ENCODE peak calls at places on chromosomes 3 and 15, in five cellular contexts. Q is neural progenitor cell, S is fibroblast of lung, U is GM23338, N is GM23248. W is an unnamed sample.

GRCh38 chr15:22799902-22800301 is 13.5 kb downstream of the NIPA1 start:
- DNase-seq in U (no peak), Q (no peak), N (no peak), S (no peak), W (no peak)

GRCh38 chr3:58063022-58063421 is 54.8 kb downstream of the FLNB start:
- DNase-seq in U (no peak), Q (no peak), N (no peak), S (no peak), W (no peak)

GRCh38 chr3:190024912-190025311 is 95.8 kb downstream of the P3H2 start:
- DNase-seq in Q (no peak), S (no peak), N (peak), U (no peak), W (no peak)

GRCh38 chr3:72303926-72304325 is 519.0 kb upstream of the PROK2 start:
- DNase-seq in U (peak), Q (peak), S (no peak), N (no peak), W (no peak)

GRCh38 chr3:11541321-11542303 is 102.1 kb downstream of the VGLL4 start:
- DNase-seq in S (no peak), U (no peak), Q (no peak), N (no peak), W (no peak)

GRCh38 chr15:100733786-100734185 is 131.4 kb downstream of the ASB7 start:
- DNase-seq in U (no peak), Q (no peak), N (peak), S (peak), W (no peak)

GRCh38 chr15:61327019-61327631 is 98.0 kb upstream of the RORA start:
- DNase-seq in S (peak), U (no peak), N (no peak), Q (no peak), W (no peak)

GRCh38 chr15:41104234-41104633 is 11.8 kb downstream of the INO80 start:
- DNase-seq in Q (no peak), S (peak), U (no peak), N (peak), W (no peak)

GRCh38 chr3:27224197-27224596 is 145.0 kb downstream of the NEK10 start:
- DNase-seq in S (no peak), U (no peak), Q (no peak), N (peak), W (no peak)

GRCh38 chr3:55615694-55616310 is 128.7 kb upstream of the WNT5A start:
- DNase-seq in U (peak), N (peak), S (no peak), Q (peak), W (no peak)

GRCh38 chr15:34436126-34436955 is 1.3 kb downstream of the GOLGA8A start:
- DNase-seq in S (peak), Q (peak), N (peak), U (peak), W (no peak)

GRCh38 chr15:99578809-99579208 is 13.0 kb downstream of the MEF2A start:
- DNase-seq in N (peak), Q (no peak), U (peak), S (no peak), W (no peak)

GRCh38 chr3:146071636-146072035 is 89.3 kb downstream of the PLOD2 start:
- DNase-seq in N (no peak), U (no peak), S (no peak), Q (no peak), W (no peak)

GRCh38 chr3:143970773-143971366 is 753 bp upstream of the DIPK2A start:
- DNase-seq in Q (peak), N (peak), S (peak), U (peak), W (peak)

GRCh38 chr3:30465454-30465853 is 140.9 kb upstream of the TGFBR2 start:
- DNase-seq in Q (no peak), N (no peak), S (no peak), U (no peak), W (no peak)

GRCh38 chr3:126883241-126883640 is 99.7 kb upstream of the PLXNA1 start:
- DNase-seq in N (peak), Q (no peak), U (peak), S (peak), W (no peak)

GRCh38 chr3:139457066-139457465 is 19.2 kb downstream of the RBP2 start:
- DNase-seq in U (no peak), S (no peak), N (no peak), Q (no peak), W (no peak)

GRCh38 chr3:163773136-163773535 is 1305.2 kb downstream of the SI start:
- DNase-seq in N (no peak), Q (no peak), U (no peak), S (no peak), W (no peak)

GRCh38 chr3:114827495-114827894 is 319.6 kb downstream of the ZBTB20 start:
- DNase-seq in S (peak), Q (peak), N (peak), U (peak), W (peak)

GRCh38 chr3:135007622-135008021 is 212.6 kb downstream of the EPHB1 start:
- DNase-seq in Q (no peak), N (peak), U (no peak), S (no peak), W (no peak)

GRCh38 chr3:11238057-11238456 is 34.1 kb upstream of the ATG7 start:
- DNase-seq in N (peak), Q (no peak), S (peak), U (no peak), W (no peak)

GRCh38 chr15:73767794-73768501 is 14.8 kb upstream of the INSYN1 start:
- DNase-seq in S (no peak), N (no peak), U (peak), Q (peak), W (no peak)

GRCh38 chr15:25501828-25502446 is 63.1 kb upstream of the UBE3A start:
- DNase-seq in N (peak), S (peak), Q (peak), U (peak), W (peak)

GRCh38 chr3:24199775-24200247 is 254.7 kb downstream of the NR1D2 start:
- DNase-seq in S (no peak), U (no peak), Q (no peak), N (peak), W (no peak)

GRCh38 chr15:23642413-23643044 is 5.1 kb downstream of the MAGEL2 start:
- DNase-seq in U (peak), Q (peak), N (peak), S (peak), W (peak)

DNA sequence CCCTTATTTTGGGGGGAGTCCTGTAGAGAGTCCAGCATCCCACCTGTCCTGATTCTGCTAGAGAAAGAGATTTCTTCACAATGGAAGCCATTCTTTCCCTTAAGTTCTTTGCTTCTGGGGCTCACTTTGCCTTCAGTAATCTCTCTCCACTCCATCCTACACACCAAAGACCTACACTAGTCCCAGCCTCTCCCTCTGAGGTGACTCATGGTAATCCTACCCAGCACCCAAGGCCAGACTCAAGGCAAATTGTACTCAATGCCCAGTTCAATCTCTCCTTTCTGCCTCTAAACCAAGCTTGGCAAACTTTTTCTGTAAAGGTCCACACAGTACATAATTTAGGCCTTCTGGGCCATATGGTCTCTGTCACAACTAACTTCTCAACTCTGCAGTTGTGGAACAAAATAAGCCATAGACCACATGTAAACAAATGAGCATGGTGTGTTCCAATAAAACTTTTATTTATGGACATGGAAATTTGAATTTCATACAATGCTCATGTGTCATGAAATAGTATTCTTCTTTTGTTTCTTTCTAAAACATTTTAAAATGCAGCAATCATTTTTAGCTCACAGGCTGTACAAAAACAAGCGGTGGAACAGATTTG is 72.5 kb downstream of the MRPL46 start:
- DNase-seq in U (no peak), N (peak), S (peak), Q (no peak), W (no peak)
- H2AFZ ChIP-seq in U (no peak), N (no peak), S (no peak), Q (no peak), W (no peak)

GRCh38 chr3:48543271-48543866 is 13.2 kb downstream of the PFKFB4 start:
- DNase-seq in N (no peak), U (no peak), Q (no peak), S (no peak), W (no peak)
- H3K4me2 ChIP-seq in N (no peak), U (no peak), Q (no peak), S (no peak), W (no peak)

DNA sequence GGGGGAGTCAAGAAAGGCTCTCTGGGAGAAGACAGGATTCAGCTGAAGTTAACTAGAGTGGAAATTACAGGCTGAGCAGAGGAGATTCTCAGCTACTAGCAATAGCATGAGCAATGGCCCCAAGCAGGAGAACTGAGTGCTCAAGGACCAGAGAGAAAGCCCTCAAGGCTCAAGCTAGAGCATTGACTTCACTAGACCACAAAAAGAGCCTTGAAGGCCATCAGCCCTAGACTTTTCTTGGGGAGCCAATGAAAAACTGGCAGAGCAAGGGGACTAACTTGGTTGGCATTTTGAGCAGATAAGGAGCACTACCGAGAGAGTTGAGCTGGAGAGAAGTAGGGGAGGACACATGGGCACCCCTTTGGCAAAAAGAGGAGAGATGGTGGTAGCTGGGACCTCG is 277.6 kb downstream of the FEZF2 start:
- DNase-seq in S (no peak), U (no peak), Q (no peak), N (peak), W (no peak)
- H2AFZ ChIP-seq in S (no peak), U (no peak), Q (no peak), N (no peak), W (no peak)

GRCh38 chr3:195900426-195901355 is 7.7 kb downstream of the TNK2 start:
- DNase-seq in N (peak), Q (no peak), U (no peak), S (peak), W (no peak)
- H3K4me2 ChIP-seq in N (no peak), Q (no peak), U (no peak), S (no peak), W (no peak)

GRCh38 chr3:77699292-77699691 is 659.4 kb downstream of the ROBO2 start:
- DNase-seq in S (no peak), Q (no peak), N (no peak), U (no peak), W (no peak)
- H2AFZ ChIP-seq in S (no peak), Q (no peak), N (no peak), U (no peak), W (no peak)

GRCh38 chr3:183583331-183584245 is 28.1 kb upstream of the KLHL6 start:
- DNase-seq in N (no peak), U (no peak), Q (peak), S (no peak), W (no peak)

GRCh38 chr3:183584246-183584913 is 28.9 kb upstream of the KLHL6 start:
- DNase-seq in U (no peak), N (peak), Q (no peak), S (peak), W (no peak)

GRCh38 chr3:183587337-183587736 is 31.8 kb upstream of the KLHL6 start:
- DNase-seq in N (no peak), S (no peak), Q (no peak), U (no peak), W (peak)

GRCh38 chr3:183586477-183586876 is 31.0 kb upstream of the KLHL6 start:
- DNase-seq in N (no peak), Q (no peak), S (no peak), U (no peak), W (no peak)

GRCh38 chr3:183584914-183585280 is 29.4 kb upstream of the KLHL6 start:
- DNase-seq in S (no peak), U (no peak), N (no peak), Q (no peak), W (no peak)
- H3K4me2 ChIP-seq in S (no peak), U (no peak), N (no peak), Q (no peak), W (no peak)

GRCh38 chr15:81330351-81331085 is 6.6 kb upstream of the STARD5 start:
- DNase-seq in U (no peak), Q (no peak), S (no peak), N (peak), W (no peak)

GRCh38 chr15:81333363-81333762 is 9.4 kb upstream of the STARD5 start:
- DNase-seq in N (no peak), S (no peak), Q (no peak), U (no peak), W (no peak)

GRCh38 chr15:81332326-81332725 is 8.4 kb upstream of the STARD5 start:
- DNase-seq in Q (no peak), S (no peak), N (no peak), U (no peak), W (no peak)

GRCh38 chr15:81329446-81329845 is 5.5 kb upstream of the STARD5 start:
- DNase-seq in S (no peak), Q (no peak), U (no peak), N (no peak), W (no peak)

GRCh38 chr15:81331600-81331999 is 7.7 kb upstream of the STARD5 start:
- DNase-seq in S (no peak), U (no peak), N (no peak), Q (no peak), W (no peak)
- H2AFZ ChIP-seq in S (no peak), U (no peak), N (no peak), Q (no peak), W (no peak)

DNA sequence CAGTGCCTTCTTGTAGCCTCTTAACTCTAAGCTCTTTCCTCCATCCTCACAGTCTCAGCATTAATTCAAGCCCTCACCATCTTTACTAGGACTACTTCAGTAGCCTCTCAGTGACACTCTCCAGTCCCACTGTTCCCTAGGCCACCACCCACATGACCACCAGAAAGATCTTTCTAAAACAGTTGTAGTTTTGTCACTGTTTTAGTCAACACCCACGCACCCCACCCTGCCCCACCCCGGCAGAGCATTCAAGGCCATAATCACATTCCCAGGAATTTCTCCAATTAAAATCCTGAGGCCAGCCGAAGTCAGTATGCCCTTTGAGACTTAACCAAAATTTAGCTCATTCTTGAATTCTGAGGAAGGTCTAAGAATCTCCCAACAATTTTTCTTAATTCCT is 31.2 kb upstream of the PSMD6 start:
- DNase-seq in U (no peak), N (no peak), Q (no peak), S (no peak), W (no peak)
- H3K4me2 ChIP-seq in U (no peak), N (no peak), Q (no peak), S (no peak), W (no peak)